ENCODE peak calls at places on chromosomes 4 and X, in eight cellular contexts. Y, E, Z, L, A, V, B and G are unnamed samples.
A peak's percentile ranks its signal among the peaks of the same experiment; 100 is the strongest.

GRCh38 chr4:128393111-128393704 is 105.6 kb upstream of the PGRMC2 start:
- DNase-seq in Y (no peak), E (no peak), Z (no peak), L (peak; percentile 22), A (no peak), V (no peak), B (no peak), G (peak; percentile 20)

GRCh38 chrX:140354431-140355120 is 150.3 kb downstream of the SOX3 start:
- DNase-seq in Y (no peak), E (no peak), Z (no peak), L (no peak), A (no peak), V (peak; percentile 59), B (no peak), G (no peak)

GRCh38 chr4:76215120-76215519 is 1.5 kb upstream of the SCARB2 start:
- DNase-seq in Y (no peak), E (no peak), Z (no peak), L (no peak), A (no peak), V (no peak), B (no peak), G (no peak)

GRCh38 chr4:64670647-64671046 is 261.4 kb upstream of the TECRL start:
- DNase-seq in Y (no peak), E (no peak), Z (no peak), L (no peak), A (no peak), V (no peak), B (no peak), G (no peak)

GRCh38 chr4:86924805-86925204 is 10.0 kb upstream of the AFF1 start:
- DNase-seq in Y (no peak), E (no peak), Z (peak; percentile 83), L (no peak), A (no peak), V (peak; percentile 40), B (no peak), G (no peak)

GRCh38 chr4:55396305-55397023 is 707 bp downstream of the TMEM165 start:
- DNase-seq in Y (peak; percentile 71), E (no peak), Z (peak; percentile 22), L (peak; percentile 60), A (peak; percentile 72), V (peak; percentile 79), B (peak; percentile 56), G (peak; percentile 53)

GRCh38 chr4:167602157-167602556 is 367.9 kb upstream of the SPOCK3 start:
- DNase-seq in Y (no peak), E (no peak), Z (no peak), L (no peak), A (no peak), V (no peak), B (no peak), G (no peak)

GRCh38 chrX:133580630-133581029 is 165.3 kb upstream of the GPC4 start:
- DNase-seq in Y (no peak), E (no peak), Z (no peak), L (no peak), A (no peak), V (no peak), B (no peak), G (no peak)

GRCh38 chrX:68183612-68184214 is 249.6 kb downstream of the OPHN1 start:
- DNase-seq in Y (no peak), E (no peak), Z (no peak), L (no peak), A (no peak), V (no peak), B (peak; percentile 3), G (no peak)

GRCh38 chr4:86974481-86975050 is 39.8 kb downstream of the AFF1 start:
- DNase-seq in Y (no peak), E (no peak), Z (peak; percentile 48), L (no peak), A (no peak), V (no peak), B (no peak), G (no peak)

GRCh38 chr4:79662651-79663050 is 254.6 kb upstream of the GK2 start:
- DNase-seq in Y (no peak), E (no peak), Z (no peak), L (no peak), A (no peak), V (no peak), B (no peak), G (no peak)

GRCh38 chrX:49238735-49239134 is 3.5 kb downstream of the CCDC22 start:
- DNase-seq in Y (no peak), E (no peak), Z (no peak), L (no peak), A (no peak), V (no peak), B (no peak), G (no peak)

GRCh38 chr4:20137176-20137575 is 114.5 kb upstream of the SLIT2 start:
- DNase-seq in Y (no peak), E (no peak), Z (peak; percentile 87), L (no peak), A (no peak), V (no peak), B (no peak), G (no peak)

DNA sequence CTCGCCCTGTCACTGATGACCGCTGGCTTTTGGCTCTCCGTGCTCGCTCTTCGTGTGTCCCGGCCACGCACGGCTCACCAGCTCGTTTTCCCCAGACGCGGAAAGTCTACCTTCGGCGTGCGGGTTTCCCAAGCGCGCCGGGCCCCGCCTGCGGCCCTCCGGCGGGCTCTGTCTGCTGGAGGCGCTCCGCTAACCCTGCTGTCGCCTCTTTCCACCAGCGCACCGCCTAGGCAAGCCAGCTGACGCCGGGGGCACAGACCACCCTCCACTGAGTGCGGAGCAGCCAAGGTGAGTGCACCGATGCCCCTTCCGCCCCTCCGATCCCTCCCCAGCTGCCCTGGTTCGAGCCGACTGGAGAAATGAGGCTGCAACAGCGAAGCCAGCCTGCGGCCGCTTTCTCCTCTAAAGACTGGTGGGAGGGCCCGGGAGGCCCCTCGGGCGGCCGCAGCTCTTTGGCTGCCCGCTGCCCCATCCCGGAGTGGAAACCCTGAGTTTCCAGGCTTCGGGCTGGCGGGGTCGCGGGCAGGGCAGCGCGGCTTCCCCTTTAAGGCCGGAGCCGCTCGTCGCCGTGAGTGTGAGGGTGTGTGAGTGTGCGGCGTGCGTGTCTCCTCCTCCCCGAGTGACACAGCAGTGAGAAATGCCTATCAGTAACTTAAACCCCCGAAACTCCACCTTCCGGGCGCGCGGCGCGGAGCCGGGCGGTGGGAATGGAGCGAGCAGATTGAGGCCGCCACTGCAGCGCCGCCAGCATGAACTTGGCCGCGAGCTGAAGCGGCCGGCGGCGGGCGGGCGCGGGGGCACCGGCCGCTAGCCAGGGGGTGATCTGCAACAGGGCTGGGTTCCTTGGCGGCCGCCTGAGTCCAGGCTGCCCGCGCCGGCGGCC is at the start of gene MAMLD1:
- DNase-seq in Y (peak; percentile 53), E (no peak), Z (peak; percentile 72), L (peak; percentile 68), A (peak; percentile 18), V (peak; percentile 71), B (peak; percentile 33), G (peak; percentile 36)
- TF ChIP-seq CTCF in Y (no peak), E (no peak), Z (peak; percentile 49), L (no peak), A (no peak), V (no peak), B (no peak), G (no peak)

GRCh38 chr4:40842318-40842717 is 92.6 kb downstream of the NSUN7 start:
- DNase-seq in Y (no peak), E (no peak), Z (no peak), L (no peak), A (no peak), V (no peak), B (no peak), G (no peak)

GRCh38 chr4:40844261-40844660 is 94.5 kb downstream of the NSUN7 start:
- DNase-seq in Y (no peak), E (no peak), Z (no peak), L (no peak), A (no peak), V (no peak), B (no peak), G (no peak)

GRCh38 chr4:40842725-40843401 is 93.1 kb downstream of the NSUN7 start:
- DNase-seq in Y (no peak), E (no peak), Z (no peak), L (no peak), A (no peak), V (peak; percentile 57), B (no peak), G (no peak)

GRCh38 chr4:40845136-40845910 is 95.6 kb downstream of the NSUN7 start:
- DNase-seq in Y (no peak), E (no peak), Z (no peak), L (no peak), A (no peak), V (no peak), B (no peak), G (no peak)

DNA sequence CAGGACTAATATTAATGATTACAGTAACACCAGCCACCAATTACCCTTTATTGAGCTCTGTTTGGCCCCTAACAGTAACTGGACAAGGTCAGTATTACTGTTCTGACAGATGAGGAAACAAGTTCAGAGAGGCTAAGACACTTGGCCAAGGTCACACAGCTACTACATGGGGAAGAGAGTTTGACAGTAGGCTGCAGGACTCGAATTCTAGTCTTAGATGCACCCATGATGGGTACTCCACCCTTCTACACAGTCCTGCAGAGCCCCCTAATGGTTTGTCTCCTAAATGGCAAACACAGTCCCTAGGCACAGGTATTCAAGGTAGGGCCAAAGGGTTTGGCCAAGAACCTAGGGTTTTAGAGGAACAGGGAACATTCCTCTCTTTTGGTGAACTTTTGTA is 93.9 kb downstream of the NSUN7 start:
- DNase-seq in Y (no peak), E (no peak), Z (no peak), L (no peak), A (no peak), V (peak; percentile 64), B (no peak), G (peak; percentile 42)
- TF ChIP-seq CTCF in Y (no peak), E (no peak), Z (peak; percentile 30), L (no peak), A (no peak), V (peak; percentile 61), B (no peak), G (peak; percentile 68)

DNA sequence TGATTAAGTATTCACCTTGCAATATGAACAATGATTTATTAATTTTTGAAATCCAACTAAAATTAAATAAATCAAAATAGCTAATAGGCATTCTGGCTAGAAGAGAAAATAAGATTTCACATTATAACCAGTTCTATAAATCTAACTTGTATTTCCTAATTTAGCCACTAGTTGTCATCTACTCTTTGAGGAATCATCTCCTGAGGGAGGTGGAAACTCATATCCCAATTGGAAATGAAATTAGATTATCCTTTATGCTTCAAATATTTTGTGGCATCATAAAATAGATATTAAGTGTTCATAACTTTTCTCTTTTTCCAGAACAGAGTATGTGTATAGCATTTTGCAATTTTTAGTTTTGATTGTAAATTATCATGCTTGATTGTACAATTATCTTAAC is 558.5 kb upstream of the DIAPH2 start:
- DNase-seq in Y (no peak), E (no peak), Z (no peak), L (no peak), A (no peak), V (no peak), B (no peak), G (no peak)
- TF ChIP-seq CTCF in Y (no peak), E (no peak), Z (no peak), L (no peak), A (peak; percentile 13), V (peak; percentile 60), B (peak; percentile 47), G (no peak)

DNA sequence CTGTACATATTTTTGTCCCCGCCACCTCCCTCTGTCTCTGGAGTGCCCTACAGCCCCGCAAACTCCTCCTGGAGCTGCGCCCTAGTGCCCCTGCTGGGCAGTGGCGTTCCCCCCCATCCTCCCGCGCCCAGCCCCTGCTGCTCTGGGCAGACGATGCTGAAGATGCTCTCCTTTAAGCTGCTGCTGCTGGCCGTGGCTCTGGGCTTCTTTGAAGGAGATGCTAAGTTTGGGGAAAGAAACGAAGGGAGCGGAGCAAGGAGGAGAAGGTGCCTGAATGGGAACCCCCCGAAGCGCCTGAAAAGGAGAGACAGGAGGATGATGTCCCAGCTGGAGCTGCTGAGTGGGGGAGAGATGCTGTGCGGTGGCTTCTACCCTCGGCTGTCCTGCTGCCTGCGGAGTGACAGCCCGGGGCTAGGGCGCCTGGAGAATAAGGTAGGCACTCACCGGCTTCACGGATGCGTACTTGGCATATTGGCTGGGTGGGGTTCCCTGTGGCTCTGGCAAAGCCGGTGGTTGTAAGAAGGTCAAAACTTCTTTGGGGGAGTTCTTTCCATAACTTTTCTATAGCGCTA is 653 bp downstream of the HHIP start:
- DNase-seq in Y (peak; percentile 62), E (no peak), Z (no peak), L (no peak), A (peak; percentile 37), V (peak; percentile 68), B (peak; percentile 31), G (peak; percentile 39)
- TF ChIP-seq CTCF in Y (peak; percentile 9), E (no peak), Z (peak; percentile 32), L (no peak), A (no peak), V (no peak), B (peak; percentile 36), G (no peak)